ENCODE peak calls at places on chromosomes 7 and 10, in seven cellular contexts. J is WTC11, P is A549, Q is NB4, W is K562, M is HCT116, O is GM12878. A is an unnamed sample.

GRCh38 chr10:24438800-24439199 is 229.9 kb downstream of the KIAA1217 start:
- DNase-seq in O (no peak), W (no peak), Q (no peak), P (no peak), J (no peak), M (no peak), A (no peak)

GRCh38 chr10:71598673-71599072 is 120.9 kb downstream of the C10orf105 start:
- DNase-seq in M (no peak), O (no peak), J (no peak), P (no peak), Q (no peak), W (no peak), A (no peak)

GRCh38 chr10:77798940-77799339 is 127.6 kb downstream of the DLG5 start:
- DNase-seq in P (no peak), O (no peak), J (no peak), Q (no peak), W (no peak), M (no peak), A (no peak)

GRCh38 chr10:80924063-80924952 is 386.6 kb downstream of the SH2D4B start:
- DNase-seq in J (peak), O (no peak), Q (peak), W (peak), P (peak), M (peak), A (peak)

GRCh38 chr10:116444527-116445142 is 17.0 kb downstream of the PNLIPRP3 start:
- DNase-seq in W (peak), P (peak), M (peak), Q (peak), J (peak), O (peak), A (peak)

GRCh38 chr10:71761105-71761511 is 12.2 kb downstream of the VSIR start:
- DNase-seq in W (no peak), P (no peak), O (no peak), J (no peak), M (no peak), Q (no peak), A (no peak)

GRCh38 chr7:157618091-157618726 is 281.4 kb downstream of the DNAJB6 start:
- DNase-seq in W (no peak), P (no peak), M (no peak), Q (no peak), J (no peak), O (no peak), A (no peak)

GRCh38 chr10:82609845-82610244 is 734.9 kb downstream of the NRG3 start:
- DNase-seq in J (no peak), O (no peak), W (no peak), Q (no peak), P (no peak), M (no peak), A (no peak)

GRCh38 chr10:128854965-128855364 is 612.1 kb upstream of the MGMT start:
- DNase-seq in Q (no peak), W (no peak), P (no peak), M (no peak), J (no peak), O (no peak), A (peak)

GRCh38 chr7:47480576-47481538 is 101.1 kb downstream of the TNS3 start:
- DNase-seq in W (no peak), P (no peak), O (peak), M (no peak), Q (no peak), J (no peak), A (no peak)

GRCh38 chr10:129845081-129845823 is 118.8 kb downstream of the EBF3 start:
- DNase-seq in M (no peak), Q (no peak), P (no peak), O (no peak), W (no peak), J (no peak), A (no peak)

GRCh38 chr7:25835191-25835590 is 316.8 kb upstream of the NFE2L3 start:
- DNase-seq in W (no peak), O (no peak), Q (no peak), J (no peak), M (no peak), P (no peak), A (no peak)

GRCh38 chr10:115001506-115002381 is 63.7 kb downstream of the TRUB1 start:
- DNase-seq in P (no peak), O (peak), M (no peak), Q (no peak), W (no peak), J (no peak), A (peak)

GRCh38 chr7:142809671-142810070 is 38.9 kb downstream of the PRSS2 start:
- DNase-seq in Q (no peak), W (no peak), M (no peak), J (no peak), O (no peak), P (no peak), A (no peak)

GRCh38 chr7:14270099-14270498 is 280.6 kb upstream of the ETV1 start:
- DNase-seq in M (no peak), J (no peak), O (no peak), Q (no peak), P (no peak), W (no peak), A (no peak)

GRCh38 chr10:103558916-103559315 is 65.4 kb downstream of the NEURL1 start:
- DNase-seq in P (no peak), M (no peak), J (no peak), W (no peak), Q (peak), O (no peak), A (no peak)

GRCh38 chr10:651700-652099 is 37.8 kb downstream of the DIP2C start:
- DNase-seq in O (no peak), P (no peak), W (no peak), J (no peak), M (no peak), Q (no peak), A (no peak)

GRCh38 chr7:155141562-155141961 is 71.4 kb downstream of the HTR5A start:
- DNase-seq in Q (no peak), W (no peak), M (no peak), J (no peak), P (no peak), O (no peak), A (no peak)

GRCh38 chr10:554182-554848 is 135.2 kb downstream of the DIP2C start:
- DNase-seq in P (no peak), Q (no peak), J (no peak), O (no peak), W (no peak), M (no peak), A (peak)

GRCh38 chr7:124782335-124782734 is 16.7 kb upstream of the GPR37 start:
- DNase-seq in J (no peak), P (no peak), M (no peak), Q (no peak), O (no peak), W (no peak), A (no peak)

GRCh38 chr10:69318997-69319727 is 40.9 kb downstream of the HK1 start:
- DNase-seq in W (peak), J (no peak), O (no peak), Q (no peak), M (no peak), P (peak), A (peak)

GRCh38 chr10:43225787-43226153 is 41.1 kb downstream of the RASGEF1A start:
- DNase-seq in M (no peak), W (no peak), O (no peak), Q (no peak), J (peak), P (no peak), A (no peak)

GRCh38 chr10:34403512-34403911 is 411.6 kb downstream of the PARD3 start:
- DNase-seq in P (peak), Q (no peak), W (no peak), O (no peak), J (no peak), M (no peak), A (no peak)

GRCh38 chr10:14025283-14025682 is 305.4 kb downstream of the FRMD4A start:
- DNase-seq in O (no peak), P (no peak), W (no peak), J (no peak), M (no peak), Q (no peak), A (no peak)

GRCh38 chr7:107581387-107582013 is 1.5 kb downstream of the BCAP29 start:
- DNase-seq in P (no peak), Q (no peak), W (no peak), O (no peak), J (no peak), M (no peak), A (no peak)

GRCh38 chr10:13518076-13518692 is 10.6 kb downstream of the BEND7 start:
- DNase-seq in M (no peak), P (no peak), Q (no peak), W (peak), O (no peak), J (peak), A (no peak)

GRCh38 chr7:12524794-12525386 is 45.6 kb upstream of the SCIN start:
- DNase-seq in O (peak), M (peak), W (peak), J (no peak), P (peak), Q (peak), A (peak)

GRCh38 chr10:102020938-102021337 is 35.0 kb downstream of the ARMH3 start:
- DNase-seq in J (no peak), M (no peak), W (no peak), O (no peak), P (no peak), Q (peak), A (no peak)

GRCh38 chr7:98399903-98400537 is 870 bp downstream of the BAIAP2L1 start:
- DNase-seq in W (no peak), P (peak), Q (no peak), M (peak), J (peak), O (no peak), A (no peak)

GRCh38 chr7:123557631-123558505 is at the start of gene NDUFA5:
- DNase-seq in J (peak), O (peak), Q (peak), P (peak), M (peak), W (peak), A (peak)

GRCh38 chr7:100801833-100802568 is 25.3 kb downstream of the EPHB4 start:
- DNase-seq in O (no peak), J (no peak), Q (peak), W (peak), P (peak), M (no peak), A (peak)

GRCh38 chr10:22652988-22653431 is 61.4 kb downstream of the PIP4K2A start:
- DNase-seq in O (no peak), Q (peak), M (no peak), J (no peak), P (no peak), W (no peak), A (no peak)

GRCh38 chr10:120262857-120263547 is 194.0 kb upstream of the PLPP4 start:
- DNase-seq in W (no peak), M (no peak), J (no peak), O (peak), Q (no peak), P (no peak), A (no peak)

GRCh38 chr10:45179716-45180115 is 135.7 kb downstream of the OR13A1 start:
- DNase-seq in J (no peak), Q (no peak), W (no peak), O (no peak), M (no peak), P (no peak), A (no peak)
- TF ChIP-seq MAX in J (no peak), Q (no peak), W (no peak), O (no peak), M (no peak), P (no peak), A (no peak)

GRCh38 chr7:20539201-20539600 is 76.3 kb upstream of the ABCB5 start:
- DNase-seq in P (peak), O (no peak), M (peak), W (peak), J (no peak), Q (peak), A (no peak)
- TF ChIP-seq MAX in P (no peak), O (no peak), M (no peak), W (no peak), J (no peak), Q (no peak), A (no peak)

DNA sequence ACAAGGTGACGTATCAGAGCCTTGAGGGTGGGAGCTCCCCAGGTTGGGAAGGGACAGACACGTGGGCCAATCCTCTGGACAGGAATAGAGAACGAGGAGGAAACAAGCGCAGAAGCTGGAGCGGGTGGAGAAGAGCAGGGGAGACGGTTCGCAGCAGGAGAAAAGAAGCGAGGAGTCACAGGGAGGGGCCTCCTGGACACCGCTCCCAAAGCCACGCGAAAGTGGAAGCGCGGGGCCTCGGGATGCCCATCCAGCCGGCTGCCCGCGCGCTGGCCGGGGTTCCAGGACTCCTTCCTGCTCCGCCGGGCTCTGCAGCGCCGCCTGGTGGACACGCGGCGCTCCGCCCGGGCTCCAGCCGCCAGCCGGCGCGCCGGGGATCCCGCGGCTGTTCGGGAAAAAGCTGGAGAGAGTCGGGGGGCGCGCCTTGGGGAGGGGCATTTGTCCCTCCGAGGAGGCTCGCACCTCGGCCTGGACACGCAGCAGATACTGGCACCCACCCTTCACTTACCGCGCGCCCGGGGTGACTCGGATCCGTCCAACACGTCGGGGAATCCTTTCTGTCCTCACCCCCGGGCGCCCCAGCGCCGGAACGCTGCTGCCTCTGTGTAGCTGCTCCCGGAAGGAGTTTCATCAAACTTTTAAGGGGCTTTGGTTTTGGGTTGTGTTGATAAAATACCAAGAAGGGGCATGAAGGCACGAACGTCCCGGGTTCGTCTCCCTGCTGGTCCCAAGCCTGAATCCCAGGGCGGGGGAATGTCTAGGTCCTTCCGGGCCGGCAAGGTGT is 6.2 kb downstream of the ZNF503 start:
- DNase-seq in P (peak), Q (no peak), O (no peak), J (peak), M (no peak), W (peak), A (peak)
- TF ChIP-seq MAX in P (no peak), Q (no peak), O (no peak), J (peak), M (no peak), W (no peak), A (no peak)

DNA sequence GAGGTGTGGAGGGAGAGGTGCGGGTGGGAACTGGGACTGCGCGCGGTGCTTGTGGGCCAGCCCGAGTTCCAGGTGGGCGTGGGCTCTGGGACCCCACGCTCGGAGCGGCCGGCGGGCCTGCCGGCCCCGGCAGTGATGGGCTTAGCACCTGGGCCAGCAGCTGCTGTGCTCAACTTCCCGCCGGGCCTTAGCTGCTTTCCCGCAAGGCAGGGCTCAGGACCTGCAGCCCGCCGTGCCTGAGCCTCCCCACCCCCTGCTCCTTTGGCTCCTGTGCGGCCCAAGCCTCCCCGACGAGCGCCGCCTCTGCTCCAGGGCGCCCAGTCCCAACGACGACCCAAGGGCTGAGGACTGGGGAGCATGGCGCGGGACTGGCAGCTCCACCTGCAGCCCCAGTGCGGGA is 232.7 kb downstream of the FGFR2 start:
- DNase-seq in O (no peak), P (no peak), M (no peak), Q (no peak), W (no peak), J (no peak), A (no peak)
- TF ChIP-seq MAX in O (no peak), P (no peak), M (no peak), Q (no peak), W (no peak), J (no peak), A (no peak)

GRCh38 chr10:29620112-29620690 is 14.6 kb downstream of the SVIL start:
- DNase-seq in P (no peak), J (no peak), Q (no peak), W (no peak), O (no peak), M (no peak), A (no peak)
- TF ChIP-seq MAX in P (no peak), J (no peak), Q (no peak), W (no peak), O (no peak), M (no peak), A (no peak)

DNA sequence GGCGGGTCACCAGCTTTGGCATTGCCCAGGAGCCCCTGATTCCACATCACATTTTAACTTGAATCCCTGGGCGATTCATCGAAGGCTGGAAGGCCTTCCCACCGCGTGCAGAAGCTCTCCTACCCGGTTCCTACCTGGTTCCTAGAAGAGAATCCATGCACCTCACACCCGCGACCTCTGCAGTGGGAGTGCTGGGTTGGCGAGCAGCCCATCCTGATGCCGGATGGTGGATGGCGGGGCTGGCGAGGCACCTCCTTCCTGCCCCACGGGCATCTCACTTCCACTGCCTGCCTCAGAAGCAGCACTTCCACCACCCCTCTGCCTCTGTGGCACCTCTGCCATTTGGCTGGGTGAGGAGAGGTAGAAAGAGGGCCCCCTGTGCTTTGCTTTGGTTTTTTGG is 32.0 kb downstream of the NUB1 start:
- DNase-seq in P (no peak), Q (no peak), J (no peak), O (no peak), W (no peak), M (no peak), A (no peak)
- TF ChIP-seq MAX in P (no peak), Q (no peak), J (no peak), O (no peak), W (no peak), M (no peak), A (no peak)